ENCODE peak calls at places on chromosomes 5 and 9, in eight cellular contexts. One of them, this sample, is unnamed.

GRCh38 chr5:135033866-135034185 is 202 bp downstream of the PITX1 start:
- DNase-seq in ovary: no peak
- DNase-seq in SJSA1: no peak
- DNase-seq in body of pancreas: no peak
- DNase-seq in brain microvascular endothelial cell: no peak
- DNase-seq in tibial artery: no peak
- DNase-seq in uterus: no peak
- DNase-seq in PC-9: no peak
- DNase-seq in this sample: no peak

GRCh38 chr9:95510610-95511231 is 6.0 kb downstream of the PTCH1 start:
- DNase-seq in uterus: peak
- DNase-seq in SJSA1: peak
- DNase-seq in ovary: peak
- DNase-seq in brain microvascular endothelial cell: peak
- DNase-seq in body of pancreas: peak
- DNase-seq in tibial artery: peak
- DNase-seq in PC-9: peak
- DNase-seq in this sample: peak

GRCh38 chr5:126857472-126858410 is 80.8 kb downstream of the LMNB1 start:
- DNase-seq in PC-9: no peak
- DNase-seq in body of pancreas: no peak
- DNase-seq in SJSA1: no peak
- DNase-seq in uterus: peak
- DNase-seq in brain microvascular endothelial cell: no peak
- DNase-seq in tibial artery: no peak
- DNase-seq in ovary: no peak
- DNase-seq in this sample: no peak

GRCh38 chr9:17625644-17626388 is 47.0 kb downstream of the SH3GL2 start:
- DNase-seq in tibial artery: no peak
- DNase-seq in PC-9: no peak
- DNase-seq in SJSA1: no peak
- DNase-seq in uterus: no peak
- DNase-seq in ovary: no peak
- DNase-seq in brain microvascular endothelial cell: no peak
- DNase-seq in body of pancreas: no peak
- DNase-seq in this sample: no peak

GRCh38 chr9:94950733-94951590 is 224.5 kb downstream of the AOPEP start:
- DNase-seq in body of pancreas: peak
- DNase-seq in tibial artery: no peak
- DNase-seq in SJSA1: no peak
- DNase-seq in ovary: no peak
- DNase-seq in uterus: no peak
- DNase-seq in PC-9: peak
- DNase-seq in brain microvascular endothelial cell: no peak
- DNase-seq in this sample: no peak

GRCh38 chr5:82624018-82624417 is 345.9 kb upstream of the RPS23 start:
- DNase-seq in tibial artery: no peak
- DNase-seq in brain microvascular endothelial cell: no peak
- DNase-seq in uterus: no peak
- DNase-seq in PC-9: no peak
- DNase-seq in ovary: no peak
- DNase-seq in body of pancreas: no peak
- DNase-seq in SJSA1: no peak
- DNase-seq in this sample: no peak

GRCh38 chr9:83935276-83935890 is 14.2 kb upstream of the KIF27 start:
- DNase-seq in SJSA1: peak
- DNase-seq in PC-9: peak
- DNase-seq in body of pancreas: peak
- DNase-seq in tibial artery: no peak
- DNase-seq in ovary: no peak
- DNase-seq in uterus: no peak
- DNase-seq in brain microvascular endothelial cell: peak
- DNase-seq in this sample: no peak

GRCh38 chr9:120344230-120344629 is 235.7 kb downstream of the CDK5RAP2 start:
- DNase-seq in SJSA1: no peak
- DNase-seq in uterus: no peak
- DNase-seq in ovary: no peak
- DNase-seq in PC-9: peak
- DNase-seq in brain microvascular endothelial cell: peak
- DNase-seq in tibial artery: no peak
- DNase-seq in body of pancreas: no peak
- DNase-seq in this sample: peak

GRCh38 chr5:163293836-163294235 is 143.6 kb upstream of the CCNG1 start:
- DNase-seq in SJSA1: no peak
- DNase-seq in uterus: no peak
- DNase-seq in PC-9: no peak
- DNase-seq in body of pancreas: no peak
- DNase-seq in ovary: no peak
- DNase-seq in tibial artery: no peak
- DNase-seq in brain microvascular endothelial cell: no peak
- DNase-seq in this sample: no peak

GRCh38 chr9:81395301-81396054 is 293.9 kb downstream of the TLE1 start:
- DNase-seq in tibial artery: no peak
- DNase-seq in SJSA1: no peak
- DNase-seq in uterus: no peak
- DNase-seq in brain microvascular endothelial cell: no peak
- DNase-seq in body of pancreas: no peak
- DNase-seq in PC-9: no peak
- DNase-seq in ovary: no peak
- DNase-seq in this sample: no peak

GRCh38 chr5:1246711-1247431 is 21.7 kb downstream of the SLC6A18 start:
- DNase-seq in PC-9: no peak
- DNase-seq in body of pancreas: peak
- DNase-seq in ovary: peak
- DNase-seq in SJSA1: peak
- DNase-seq in tibial artery: no peak
- DNase-seq in brain microvascular endothelial cell: peak
- DNase-seq in uterus: no peak
- DNase-seq in this sample: peak

GRCh38 chr9:128903871-128904371 is 16.9 kb upstream of the PHYHD1 start:
- DNase-seq in ovary: no peak
- DNase-seq in uterus: no peak
- DNase-seq in body of pancreas: no peak
- DNase-seq in tibial artery: no peak
- DNase-seq in brain microvascular endothelial cell: peak
- DNase-seq in PC-9: peak
- DNase-seq in SJSA1: peak
- DNase-seq in this sample: no peak

GRCh38 chr5:159850192-159850573 is 66.1 kb upstream of the ADRA1B start:
- DNase-seq in PC-9: peak
- DNase-seq in body of pancreas: no peak
- DNase-seq in brain microvascular endothelial cell: peak
- DNase-seq in uterus: peak
- DNase-seq in SJSA1: no peak
- DNase-seq in tibial artery: peak
- DNase-seq in ovary: no peak
- DNase-seq in this sample: no peak

GRCh38 chr5:160427607-160428006 is 6.0 kb downstream of the PTTG1 start:
- DNase-seq in ovary: no peak
- DNase-seq in uterus: no peak
- DNase-seq in SJSA1: no peak
- DNase-seq in body of pancreas: no peak
- DNase-seq in tibial artery: no peak
- DNase-seq in brain microvascular endothelial cell: no peak
- DNase-seq in PC-9: no peak
- DNase-seq in this sample: no peak

GRCh38 chr5:131814990-131815389 is 18.2 kb upstream of the FNIP1 start:
- DNase-seq in PC-9: peak
- DNase-seq in SJSA1: peak
- DNase-seq in brain microvascular endothelial cell: peak
- DNase-seq in uterus: no peak
- DNase-seq in ovary: no peak
- DNase-seq in body of pancreas: no peak
- DNase-seq in tibial artery: no peak
- DNase-seq in this sample: peak

GRCh38 chr5:138706655-138707480 is 46.4 kb upstream of the CTNNA1 start:
- DNase-seq in uterus: no peak
- DNase-seq in ovary: no peak
- DNase-seq in PC-9: no peak
- DNase-seq in body of pancreas: no peak
- DNase-seq in brain microvascular endothelial cell: peak
- DNase-seq in SJSA1: peak
- DNase-seq in tibial artery: peak
- DNase-seq in this sample: peak

GRCh38 chr9:125889524-125890473 is 142.6 kb downstream of the PBX3 start:
- DNase-seq in PC-9: no peak
- DNase-seq in brain microvascular endothelial cell: peak
- DNase-seq in body of pancreas: peak
- DNase-seq in ovary: peak
- DNase-seq in uterus: peak
- DNase-seq in tibial artery: peak
- DNase-seq in SJSA1: no peak
- DNase-seq in this sample: peak

DNA sequence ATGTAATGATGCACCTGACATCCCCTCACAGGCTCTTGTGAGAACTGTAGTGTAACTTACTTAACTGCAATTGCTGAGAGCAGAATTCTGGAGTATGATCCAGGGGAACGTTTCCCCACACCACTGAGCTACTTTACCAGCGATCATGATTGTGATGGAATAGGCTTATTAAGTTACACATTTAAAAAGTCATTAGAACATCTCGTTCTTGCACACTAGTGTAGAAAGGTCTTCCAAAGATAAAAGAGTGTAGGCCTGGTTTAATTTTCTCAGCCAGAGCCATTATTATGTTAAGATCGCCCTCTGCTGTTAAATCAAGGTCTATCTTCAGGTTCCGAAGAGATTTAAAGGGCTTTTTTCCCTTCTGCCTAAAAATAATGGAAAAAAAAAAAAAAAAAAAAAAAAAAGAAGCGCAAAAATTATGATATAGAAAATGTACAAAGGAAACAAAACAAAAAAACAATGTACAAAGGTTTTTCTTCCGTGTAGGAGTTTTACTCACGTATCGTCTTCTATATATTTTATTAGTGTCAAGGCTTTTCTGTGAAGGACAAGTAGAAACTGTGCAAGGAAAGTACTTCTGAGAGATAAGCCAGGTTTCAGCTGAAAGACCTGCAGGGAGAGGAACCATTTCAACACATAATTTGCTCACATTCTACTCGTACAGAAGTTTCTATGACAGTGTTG is 18.6 kb upstream of the MOB3B start:
- DNase-seq in uterus: no peak
- DNase-seq in body of pancreas: no peak
- DNase-seq in ovary: no peak
- DNase-seq in PC-9: peak
- DNase-seq in tibial artery: no peak
- DNase-seq in SJSA1: no peak
- DNase-seq in brain microvascular endothelial cell: no peak
- DNase-seq in this sample: no peak
- H3K27ac ChIP-seq in uterus: no peak
- H3K27ac ChIP-seq in body of pancreas: no peak
- H3K27ac ChIP-seq in ovary: no peak
- H3K27ac ChIP-seq in PC-9: no peak
- H3K27ac ChIP-seq in tibial artery: no peak
- H3K27ac ChIP-seq in SJSA1: no peak
- H3K27ac ChIP-seq in brain microvascular endothelial cell: no peak
- H3K27ac ChIP-seq in this sample: no peak

GRCh38 chr9:331197-331596 is 116.5 kb downstream of the DOCK8 start:
- DNase-seq in tibial artery: no peak
- DNase-seq in body of pancreas: no peak
- DNase-seq in ovary: no peak
- DNase-seq in brain microvascular endothelial cell: no peak
- DNase-seq in PC-9: no peak
- DNase-seq in uterus: no peak
- DNase-seq in SJSA1: no peak
- DNase-seq in this sample: no peak
- H3K27ac ChIP-seq in tibial artery: no peak
- H3K27ac ChIP-seq in body of pancreas: no peak
- H3K27ac ChIP-seq in ovary: no peak
- H3K27ac ChIP-seq in brain microvascular endothelial cell: no peak
- H3K27ac ChIP-seq in PC-9: no peak
- H3K27ac ChIP-seq in uterus: no peak
- H3K27ac ChIP-seq in SJSA1: no peak
- H3K27ac ChIP-seq in this sample: no peak

DNA sequence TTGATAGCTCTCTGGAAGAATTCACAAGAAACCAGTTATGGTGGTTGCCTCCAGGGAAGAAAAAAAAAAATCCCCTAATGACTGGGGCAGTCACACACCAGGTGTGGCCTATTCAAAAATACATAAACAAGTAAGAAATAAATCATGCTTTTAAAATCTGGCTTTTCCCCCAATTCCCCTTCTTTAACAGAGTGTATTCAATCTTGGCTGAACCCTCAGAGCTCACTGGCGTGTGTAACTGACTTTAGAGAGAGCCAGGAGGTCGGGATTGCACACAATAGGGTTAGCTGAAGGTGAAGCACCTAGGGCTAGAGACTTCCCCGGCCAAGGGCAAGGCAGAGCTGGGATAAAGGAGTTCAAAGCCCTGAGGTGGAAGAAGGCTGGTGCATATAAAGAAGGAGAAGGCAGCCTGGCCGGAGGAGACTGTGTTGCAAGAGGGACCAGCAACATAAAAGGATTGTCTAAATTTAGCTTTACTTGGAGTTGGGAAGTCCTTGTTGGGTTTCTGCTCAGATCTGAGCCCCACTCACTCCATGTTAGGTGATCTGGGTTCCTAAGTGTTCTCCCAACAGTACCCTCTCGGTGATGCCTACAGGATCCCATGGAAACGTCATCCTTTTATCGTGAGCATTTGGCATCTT is 19.7 kb downstream of the FNBP1 start:
- DNase-seq in brain microvascular endothelial cell: no peak
- DNase-seq in body of pancreas: no peak
- DNase-seq in PC-9: peak
- DNase-seq in uterus: peak
- DNase-seq in SJSA1: peak
- DNase-seq in ovary: no peak
- DNase-seq in tibial artery: peak
- DNase-seq in this sample: no peak
- H3K27ac ChIP-seq in brain microvascular endothelial cell: no peak
- H3K27ac ChIP-seq in body of pancreas: no peak
- H3K27ac ChIP-seq in PC-9: peak
- H3K27ac ChIP-seq in uterus: peak
- H3K27ac ChIP-seq in SJSA1: no peak
- H3K27ac ChIP-seq in ovary: no peak
- H3K27ac ChIP-seq in tibial artery: peak
- H3K27ac ChIP-seq in this sample: no peak

DNA sequence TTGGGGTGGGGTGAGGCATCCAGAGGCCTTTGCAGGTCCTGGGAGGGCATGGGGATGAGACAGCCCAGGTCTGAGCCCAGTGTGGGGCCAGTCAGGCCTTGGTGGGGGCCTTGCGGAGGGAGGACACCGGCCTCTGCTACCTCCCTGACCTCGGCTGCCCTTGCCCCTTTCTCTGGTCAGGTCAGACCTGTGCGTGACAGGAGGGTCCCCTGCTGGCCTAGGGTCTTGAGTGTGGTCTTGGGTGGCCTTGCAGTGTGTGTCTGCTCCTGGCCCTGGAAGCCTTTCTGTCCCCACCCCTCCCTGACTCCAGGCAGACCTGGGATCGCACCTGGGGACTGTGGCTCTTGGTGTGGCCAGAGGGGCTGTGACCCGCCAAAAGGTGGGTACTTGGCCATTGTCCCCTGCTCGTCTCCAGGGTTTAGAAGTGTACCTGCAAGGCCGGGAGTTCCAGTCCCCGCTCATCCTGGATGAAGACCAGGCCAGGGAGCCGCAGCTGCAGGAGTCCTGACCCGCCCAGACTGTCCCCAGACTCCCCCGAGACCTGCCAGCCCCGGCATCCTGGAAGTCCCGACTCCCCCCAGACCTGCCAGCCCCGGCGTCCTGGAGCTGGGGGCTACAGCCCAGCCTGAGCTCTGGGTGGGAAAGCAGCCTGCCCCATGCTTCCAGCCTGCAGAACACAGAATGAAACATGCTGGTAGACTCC is 4.4 kb upstream of the MAN1B1 start:
- DNase-seq in SJSA1: no peak
- DNase-seq in PC-9: peak
- DNase-seq in uterus: no peak
- DNase-seq in body of pancreas: no peak
- DNase-seq in ovary: peak
- DNase-seq in tibial artery: no peak
- DNase-seq in brain microvascular endothelial cell: no peak
- DNase-seq in this sample: no peak
- H3K27ac ChIP-seq in SJSA1: no peak
- H3K27ac ChIP-seq in PC-9: no peak
- H3K27ac ChIP-seq in uterus: peak
- H3K27ac ChIP-seq in body of pancreas: no peak
- H3K27ac ChIP-seq in ovary: no peak
- H3K27ac ChIP-seq in tibial artery: peak
- H3K27ac ChIP-seq in brain microvascular endothelial cell: no peak
- H3K27ac ChIP-seq in this sample: peak